ENCODE peak calls at places on chromosomes 13 and 19, in four cellular contexts. One of them, this sample, is unnamed.

GRCh38 chr13:113820813-113821651 is 42.8 kb downstream of the GAS6 start:
- DNase-seq in nephron progenitor cell: peak; percentile 42
- DNase-seq in MV-4-11: no peak
- DNase-seq in central memory CD8-positive, alpha-beta T cell: no peak
- DNase-seq in this sample: no peak

GRCh38 chr13:113653264-113654174 is 4.5 kb downstream of the ATP4B start:
- DNase-seq in central memory CD8-positive, alpha-beta T cell: no peak
- DNase-seq in nephron progenitor cell: no peak
- DNase-seq in MV-4-11: no peak
- DNase-seq in this sample: no peak

GRCh38 chr19:10270180-10270615 is 722 bp upstream of the ICAM1 start:
- DNase-seq in MV-4-11: peak; percentile 97
- DNase-seq in central memory CD8-positive, alpha-beta T cell: peak; percentile 74
- DNase-seq in nephron progenitor cell: peak; percentile 20
- DNase-seq in this sample: no peak

GRCh38 chr13:48506092-48506701 is 26.7 kb downstream of the RCBTB2 start:
- DNase-seq in central memory CD8-positive, alpha-beta T cell: no peak
- DNase-seq in MV-4-11: no peak
- DNase-seq in nephron progenitor cell: no peak
- DNase-seq in this sample: no peak

GRCh38 chr13:22285867-22286632 is 615.2 kb downstream of the FGF9 start:
- DNase-seq in nephron progenitor cell: no peak
- DNase-seq in central memory CD8-positive, alpha-beta T cell: no peak
- DNase-seq in MV-4-11: peak; percentile 66
- DNase-seq in this sample: no peak

GRCh38 chr19:29927944-29928669 is 13.9 kb upstream of the URI1 start:
- DNase-seq in nephron progenitor cell: peak; percentile 8
- DNase-seq in MV-4-11: no peak
- DNase-seq in central memory CD8-positive, alpha-beta T cell: no peak
- DNase-seq in this sample: no peak

GRCh38 chr13:105773887-105774538 is 761.4 kb downstream of the EFNB2 start:
- DNase-seq in central memory CD8-positive, alpha-beta T cell: no peak
- DNase-seq in MV-4-11: no peak
- DNase-seq in nephron progenitor cell: no peak
- DNase-seq in this sample: no peak

GRCh38 chr13:111469450-111469849 is 149.0 kb downstream of the TEX29 start:
- DNase-seq in central memory CD8-positive, alpha-beta T cell: no peak
- DNase-seq in nephron progenitor cell: no peak
- DNase-seq in MV-4-11: no peak
- DNase-seq in this sample: no peak

GRCh38 chr13:51113969-51114368 is 2.9 kb upstream of the C13orf42 start:
- DNase-seq in MV-4-11: no peak
- DNase-seq in central memory CD8-positive, alpha-beta T cell: no peak
- DNase-seq in nephron progenitor cell: no peak
- DNase-seq in this sample: no peak

GRCh38 chr13:64314286-64314685 is 2898.6 kb upstream of the PCDH20 start:
- DNase-seq in nephron progenitor cell: no peak
- DNase-seq in MV-4-11: no peak
- DNase-seq in central memory CD8-positive, alpha-beta T cell: no peak
- DNase-seq in this sample: no peak

GRCh38 chr19:57099199-57099661 is 20.6 kb upstream of the USP29 start:
- DNase-seq in nephron progenitor cell: peak; percentile 28
- DNase-seq in central memory CD8-positive, alpha-beta T cell: no peak
- DNase-seq in MV-4-11: no peak
- DNase-seq in this sample: peak; percentile 70

GRCh38 chr19:46035986-46036744 is 4.6 kb downstream of the IGFL4 start:
- DNase-seq in nephron progenitor cell: no peak
- DNase-seq in central memory CD8-positive, alpha-beta T cell: no peak
- DNase-seq in MV-4-11: no peak
- DNase-seq in this sample: no peak

GRCh38 chr19:17205237-17206140 is 9.7 kb upstream of the USE1 start:
- DNase-seq in nephron progenitor cell: peak; percentile 57
- DNase-seq in MV-4-11: peak; percentile 41
- DNase-seq in central memory CD8-positive, alpha-beta T cell: no peak
- DNase-seq in this sample: peak; percentile 72

GRCh38 chr19:47790398-47790814 is 11.9 kb downstream of the SELENOW start:
- DNase-seq in MV-4-11: peak; percentile 47
- DNase-seq in nephron progenitor cell: peak; percentile 96
- DNase-seq in central memory CD8-positive, alpha-beta T cell: peak; percentile 52
- DNase-seq in this sample: peak; percentile 79

GRCh38 chr19:14473915-14474578 is 1.1 kb downstream of the PTGER1 start:
- DNase-seq in central memory CD8-positive, alpha-beta T cell: no peak
- DNase-seq in MV-4-11: no peak
- DNase-seq in nephron progenitor cell: no peak
- DNase-seq in this sample: peak; percentile 38

GRCh38 chr13:28583661-28584091 is 75.3 kb upstream of the POMP start:
- DNase-seq in central memory CD8-positive, alpha-beta T cell: no peak
- DNase-seq in nephron progenitor cell: no peak
- DNase-seq in MV-4-11: no peak
- DNase-seq in this sample: peak; percentile 21

GRCh38 chr13:97568850-97569249 is 134.9 kb downstream of the RAP2A start:
- DNase-seq in nephron progenitor cell: no peak
- DNase-seq in MV-4-11: no peak
- DNase-seq in central memory CD8-positive, alpha-beta T cell: no peak
- DNase-seq in this sample: no peak

GRCh38 chr19:3506384-3507340 is 551 bp downstream of the FZR1 start:
- DNase-seq in central memory CD8-positive, alpha-beta T cell: no peak
- DNase-seq in nephron progenitor cell: peak; percentile 46
- DNase-seq in MV-4-11: no peak
- DNase-seq in this sample: peak; percentile 43

GRCh38 chr19:19402656-19403372 is 2.7 kb upstream of the GATAD2A start:
- DNase-seq in nephron progenitor cell: no peak
- DNase-seq in central memory CD8-positive, alpha-beta T cell: no peak
- DNase-seq in MV-4-11: peak; percentile 70
- DNase-seq in this sample: no peak

GRCh38 chr13:113528798-113529180 is 38.3 kb upstream of the DCUN1D2 start:
- DNase-seq in central memory CD8-positive, alpha-beta T cell: no peak
- DNase-seq in MV-4-11: no peak
- DNase-seq in nephron progenitor cell: no peak
- DNase-seq in this sample: peak; percentile 67

GRCh38 chr19:7595466-7596133 is at the start of gene CAMSAP3:
- DNase-seq in MV-4-11: no peak
- DNase-seq in nephron progenitor cell: peak; percentile 88
- DNase-seq in central memory CD8-positive, alpha-beta T cell: no peak
- DNase-seq in this sample: peak; percentile 83

GRCh38 chr13:20415694-20416107 is 110.0 kb downstream of the CRYL1 start:
- DNase-seq in MV-4-11: no peak
- DNase-seq in central memory CD8-positive, alpha-beta T cell: no peak
- DNase-seq in nephron progenitor cell: no peak
- DNase-seq in this sample: no peak

GRCh38 chr13:21686761-21687391 is 16.0 kb downstream of the FGF9 start:
- DNase-seq in central memory CD8-positive, alpha-beta T cell: no peak
- DNase-seq in MV-4-11: no peak
- DNase-seq in nephron progenitor cell: no peak
- DNase-seq in this sample: no peak

GRCh38 chr13:40517486-40518311 is 148.7 kb downstream of the FOXO1 start:
- DNase-seq in MV-4-11: no peak
- DNase-seq in nephron progenitor cell: no peak
- DNase-seq in central memory CD8-positive, alpha-beta T cell: no peak
- DNase-seq in this sample: no peak

GRCh38 chr13:52010890-52011689 is at the start of gene ATP7B:
- DNase-seq in MV-4-11: no peak
- DNase-seq in central memory CD8-positive, alpha-beta T cell: no peak
- DNase-seq in nephron progenitor cell: peak; percentile 64
- DNase-seq in this sample: peak; percentile 13

GRCh38 chr13:69820180-69820579 is 287.4 kb upstream of the ATXN8OS start:
- DNase-seq in nephron progenitor cell: no peak
- DNase-seq in MV-4-11: no peak
- DNase-seq in central memory CD8-positive, alpha-beta T cell: no peak
- DNase-seq in this sample: no peak

GRCh38 chr13:32840840-32841713 is 175.1 kb upstream of the KL start:
- DNase-seq in MV-4-11: peak; percentile 5
- DNase-seq in nephron progenitor cell: no peak
- DNase-seq in central memory CD8-positive, alpha-beta T cell: no peak
- DNase-seq in this sample: no peak

GRCh38 chr13:51549050-51549449 is 35.2 kb upstream of the WDFY2 start:
- DNase-seq in nephron progenitor cell: no peak
- DNase-seq in central memory CD8-positive, alpha-beta T cell: no peak
- DNase-seq in MV-4-11: peak; percentile 77
- DNase-seq in this sample: no peak

GRCh38 chr19:19595171-19595701 is 23.3 kb downstream of the PBX4 start:
- DNase-seq in central memory CD8-positive, alpha-beta T cell: no peak
- DNase-seq in nephron progenitor cell: no peak
- DNase-seq in MV-4-11: peak; percentile 92
- DNase-seq in this sample: peak; percentile 64

GRCh38 chr13:104011505-104012270 is 945.5 kb upstream of the SLC10A2 start:
- DNase-seq in nephron progenitor cell: peak; percentile 33
- DNase-seq in MV-4-11: no peak
- DNase-seq in central memory CD8-positive, alpha-beta T cell: no peak
- DNase-seq in this sample: peak; percentile 20

GRCh38 chr13:32033744-32034143 is 2.2 kb downstream of the FRY start:
- DNase-seq in central memory CD8-positive, alpha-beta T cell: no peak
- DNase-seq in MV-4-11: no peak
- DNase-seq in nephron progenitor cell: no peak
- DNase-seq in this sample: no peak

GRCh38 chr13:45974500-45974899 is 78.0 kb downstream of the ZC3H13 start:
- DNase-seq in MV-4-11: no peak
- DNase-seq in central memory CD8-positive, alpha-beta T cell: no peak
- DNase-seq in nephron progenitor cell: no peak
- DNase-seq in this sample: no peak

GRCh38 chr13:32426981-32427851 is 714 bp downstream of the N4BP2L1 start:
- DNase-seq in MV-4-11: no peak
- DNase-seq in nephron progenitor cell: peak; percentile 69
- DNase-seq in central memory CD8-positive, alpha-beta T cell: peak; percentile 59
- DNase-seq in this sample: peak; percentile 22